ENCODE peak calls at places on chromosomes 12 and 14, in seven cellular contexts. Q is tibial artery, U is ovary, H is prostate gland, A is BE2C, K is fibroblast of lung, G is GM12878. P is an unnamed sample.

GRCh38 chr12:104710940-104711725 is 247.0 kb downstream of the SLC41A2 start:
- DNase-seq in A (no peak), G (no peak), U (no peak), K (peak), Q (no peak), H (no peak), P (no peak)

GRCh38 chr14:93880025-93880820 is 46.9 kb upstream of the FAM181A start:
- DNase-seq in A (no peak), G (no peak), Q (peak), U (no peak), K (no peak), H (no peak), P (no peak)

GRCh38 chr12:111353603-111354295 is 15.1 kb downstream of the PHETA1 start:
- DNase-seq in A (no peak), K (no peak), G (no peak), Q (no peak), H (no peak), U (no peak), P (no peak)

GRCh38 chr14:104435147-104436046 is 144.2 kb upstream of the C14orf180 start:
- DNase-seq in U (no peak), H (no peak), G (no peak), A (no peak), K (no peak), Q (no peak), P (no peak)

GRCh38 chr12:75275702-75276101 is 54.4 kb downstream of the CAPS2 start:
- DNase-seq in K (no peak), Q (no peak), H (no peak), U (no peak), A (no peak), G (no peak), P (no peak)

GRCh38 chr14:104870368-104871144 is 5.5 kb downstream of the CEP170B start:
- DNase-seq in K (no peak), Q (no peak), A (peak), H (no peak), G (no peak), U (no peak), P (peak)

GRCh38 chr12:89932950-89933349 is 224.3 kb upstream of the ATP2B1 start:
- DNase-seq in G (no peak), K (no peak), Q (no peak), U (no peak), H (no peak), A (no peak), P (no peak)

GRCh38 chr12:66247741-66248140 is 54.6 kb upstream of the HELB start:
- DNase-seq in G (no peak), H (no peak), K (no peak), U (no peak), Q (no peak), A (no peak), P (no peak)

GRCh38 chr14:90612801-90613200 is 203.4 kb downstream of the TTC7B start:
- DNase-seq in U (no peak), Q (no peak), A (no peak), K (no peak), G (no peak), H (no peak), P (no peak)

GRCh38 chr14:100469632-100470522 is 117.3 kb downstream of the BEGAIN start:
- DNase-seq in G (no peak), Q (no peak), U (no peak), K (no peak), A (no peak), H (no peak), P (no peak)

GRCh38 chr14:34189866-34190265 is 239.0 kb upstream of the EGLN3 start:
- DNase-seq in G (no peak), U (no peak), Q (no peak), K (no peak), H (no peak), A (no peak), P (no peak)

GRCh38 chr14:68471029-68471963 is 321.6 kb downstream of the ZFP36L1 start:
- DNase-seq in A (no peak), H (no peak), U (no peak), G (peak), Q (no peak), K (no peak), P (peak)

GRCh38 chr14:105093426-105094192 is 28.4 kb upstream of the GPR132 start:
- DNase-seq in U (peak), K (peak), G (peak), Q (no peak), H (peak), A (peak), P (peak)

GRCh38 chr12:39070775-39071174 is 165.4 kb upstream of the CPNE8 start:
- DNase-seq in A (no peak), G (no peak), H (no peak), U (no peak), K (no peak), Q (no peak), P (no peak)

GRCh38 chr14:35335388-35336092 is 43.4 kb downstream of the PSMA6 start:
- DNase-seq in A (no peak), H (no peak), G (no peak), U (peak), K (peak), Q (peak), P (no peak)

GRCh38 chr14:56648508-56649301 is 69.1 kb downstream of the TMEM260 start:
- DNase-seq in H (no peak), U (no peak), A (no peak), G (no peak), K (no peak), Q (no peak), P (no peak)

GRCh38 chr12:78938341-78939084 is 73.9 kb downstream of the SYT1 start:
- DNase-seq in H (no peak), G (no peak), Q (no peak), A (peak), U (no peak), K (no peak), P (no peak)

GRCh38 chr14:93683241-93683640 is 105.0 kb downstream of the PRIMA1 start:
- DNase-seq in A (peak), G (no peak), H (no peak), Q (no peak), U (no peak), K (no peak), P (no peak)

GRCh38 chr12:94151577-94151976 is 3.2 kb downstream of the PLXNC1 start:
- DNase-seq in A (no peak), H (no peak), U (no peak), G (no peak), Q (no peak), K (no peak), P (no peak)

GRCh38 chr12:94148841-94149780 is 734 bp downstream of the PLXNC1 start:
- DNase-seq in Q (no peak), A (peak), K (peak), G (no peak), U (peak), H (no peak), P (peak)

GRCh38 chr12:94149781-94150482 is 1.6 kb downstream of the PLXNC1 start:
- DNase-seq in A (no peak), H (no peak), K (peak), Q (peak), U (peak), G (no peak), P (no peak)

GRCh38 chr12:94152292-94153083 is 4.1 kb downstream of the PLXNC1 start:
- DNase-seq in A (no peak), K (no peak), Q (no peak), H (no peak), U (no peak), G (no peak), P (no peak)

GRCh38 chr12:94150483-94151225 is 2.3 kb downstream of the PLXNC1 start:
- DNase-seq in A (no peak), Q (no peak), G (no peak), H (no peak), U (peak), K (no peak), P (peak)
- TF ChIP-seq CTCF in A (no peak), Q (no peak), G (no peak), H (no peak), U (no peak), K (no peak), P (no peak)

GRCh38 chr12:690466-690865 is 27.2 kb upstream of the NINJ2 start:
- DNase-seq in U (no peak), H (no peak), G (no peak), A (no peak), Q (no peak), K (no peak), P (no peak)

GRCh38 chr12:694734-695503 is 31.7 kb upstream of the NINJ2 start:
- DNase-seq in Q (no peak), G (no peak), U (no peak), H (no peak), K (peak), A (no peak), P (no peak)

GRCh38 chr12:692274-692673 is 29.0 kb upstream of the NINJ2 start:
- DNase-seq in Q (no peak), G (no peak), U (no peak), H (no peak), K (no peak), A (no peak), P (no peak)

GRCh38 chr12:697426-697825 is 34.2 kb upstream of the NINJ2 start:
- DNase-seq in Q (no peak), A (no peak), K (no peak), G (no peak), U (no peak), H (no peak), P (no peak)

GRCh38 chr12:693937-694533 is 30.8 kb upstream of the NINJ2 start:
- DNase-seq in Q (no peak), G (no peak), H (no peak), K (no peak), U (no peak), A (no peak), P (no peak)
- H3K4me3 ChIP-seq in Q (no peak), G (no peak), H (no peak), K (no peak), U (no peak), A (no peak), P (no peak)

GRCh38 chr14:51653096-51653814 is 1.5 kb downstream of the FRMD6 start:
- DNase-seq in A (no peak), H (no peak), G (no peak), U (no peak), K (peak), Q (no peak), P (no peak)
- TF ChIP-seq CTCF in A (peak), H (no peak), G (no peak), U (no peak), K (peak), Q (peak), P (peak)

GRCh38 chr12:45200497-45201043 is 15.3 kb upstream of the ANO6 start:
- DNase-seq in H (no peak), A (no peak), G (no peak), Q (no peak), U (no peak), K (peak), P (no peak)
- H3K4me3 ChIP-seq in H (no peak), A (no peak), G (no peak), Q (no peak), U (no peak), K (no peak), P (no peak)

GRCh38 chr12:49975370-49975761 is 2.6 kb downstream of the AQP6 start:
- DNase-seq in U (no peak), A (no peak), H (no peak), G (no peak), Q (no peak), K (no peak), P (no peak)

GRCh38 chr12:49973361-49973830 is 649 bp downstream of the AQP6 start:
- DNase-seq in K (no peak), A (no peak), Q (no peak), U (no peak), H (no peak), G (no peak), P (no peak)

GRCh38 chr12:49974677-49975369 is 2.1 kb downstream of the AQP6 start:
- DNase-seq in G (no peak), U (no peak), A (no peak), Q (no peak), K (no peak), H (no peak), P (no peak)

GRCh38 chr12:49972641-49973360 is at the start of gene AQP6:
- DNase-seq in K (no peak), H (no peak), U (no peak), A (no peak), Q (no peak), G (no peak), P (no peak)

DNA sequence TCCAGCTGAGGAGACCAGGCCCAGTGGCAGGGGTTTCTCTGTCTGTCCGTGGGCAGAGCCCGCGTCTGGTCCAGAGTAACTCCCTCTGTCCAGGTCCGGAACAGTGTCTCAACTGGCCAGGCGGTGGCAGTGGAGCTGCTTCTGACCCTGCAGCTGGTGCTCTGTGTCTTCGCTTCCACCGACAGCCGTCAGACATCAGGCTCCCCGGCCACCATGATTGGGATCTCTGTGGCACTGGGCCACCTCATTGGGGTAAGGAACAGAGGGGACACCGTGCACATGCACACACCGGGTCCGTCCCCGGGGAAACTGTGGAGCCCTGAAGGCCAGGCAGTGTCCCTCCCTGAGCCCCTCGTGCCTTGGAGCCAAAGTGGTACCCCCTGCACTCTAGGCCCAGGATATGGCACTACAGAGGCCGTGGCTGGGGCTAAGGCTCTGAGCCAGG is 1.5 kb downstream of the AQP6 start:
- DNase-seq in U (peak), A (peak), Q (peak), K (peak), G (no peak), H (no peak), P (no peak)
- TF ChIP-seq CTCF in U (peak), A (peak), Q (peak), K (peak), G (no peak), H (no peak), P (no peak)

GRCh38 chr12:10554971-10555481 is 49.3 kb downstream of the EIF2S3B start:
- DNase-seq in Q (no peak), U (no peak), G (no peak), K (no peak), A (no peak), H (no peak), P (no peak)

GRCh38 chr12:10559241-10559640 is 53.6 kb downstream of the EIF2S3B start:
- DNase-seq in Q (no peak), K (no peak), G (no peak), U (no peak), A (no peak), H (no peak), P (no peak)

GRCh38 chr12:10558291-10558690 is 52.6 kb downstream of the EIF2S3B start:
- DNase-seq in H (no peak), K (no peak), A (no peak), U (no peak), G (no peak), Q (no peak), P (no peak)

GRCh38 chr12:10557766-10558165 is 52.1 kb downstream of the EIF2S3B start:
- DNase-seq in A (no peak), Q (no peak), G (peak), K (no peak), U (no peak), H (no peak), P (peak)

GRCh38 chr12:10557329-10557728 is 51.6 kb downstream of the EIF2S3B start:
- DNase-seq in U (no peak), H (no peak), Q (no peak), A (no peak), K (no peak), G (no peak), P (no peak)
- H3K4me3 ChIP-seq in U (no peak), H (no peak), Q (no peak), A (no peak), K (no peak), G (peak), P (no peak)

GRCh38 chr12:97456792-97457191 is 5.8 kb upstream of the RMST start:
- DNase-seq in K (no peak), Q (no peak), U (no peak), G (no peak), A (no peak), H (no peak), P (no peak)

GRCh38 chr12:97446895-97447294 is 15.7 kb upstream of the RMST start:
- DNase-seq in Q (no peak), U (no peak), H (no peak), A (no peak), G (no peak), K (no peak), P (no peak)

GRCh38 chr12:97452839-97453238 is 9.8 kb upstream of the RMST start:
- DNase-seq in G (no peak), H (no peak), A (no peak), Q (no peak), K (no peak), U (no peak), P (no peak)

GRCh38 chr12:97452230-97452629 is 10.4 kb upstream of the RMST start:
- DNase-seq in G (peak), Q (no peak), K (no peak), U (no peak), H (no peak), A (no peak), P (peak)
- TF ChIP-seq CTCF in G (no peak), Q (no peak), K (no peak), U (no peak), H (no peak), A (no peak), P (no peak)

GRCh38 chr14:103204852-103205540 is 81.7 kb downstream of the TNFAIP2 start:
- DNase-seq in U (no peak), H (no peak), K (peak), G (no peak), Q (no peak), A (peak), P (no peak)

GRCh38 chr14:103205541-103205906 is 82.3 kb downstream of the TNFAIP2 start:
- DNase-seq in Q (no peak), H (no peak), A (no peak), K (no peak), G (no peak), U (no peak), P (no peak)

GRCh38 chr14:103207404-103208072 is 84.3 kb downstream of the TNFAIP2 start:
- DNase-seq in H (no peak), U (peak), A (no peak), Q (no peak), K (no peak), G (no peak), P (no peak)

GRCh38 chr14:103206023-103206481 is 82.8 kb downstream of the TNFAIP2 start:
- DNase-seq in U (peak), G (no peak), Q (no peak), A (no peak), K (no peak), H (no peak), P (no peak)

GRCh38 chr14:103207038-103207403 is 83.8 kb downstream of the TNFAIP2 start:
- DNase-seq in Q (peak), H (peak), U (peak), K (peak), A (no peak), G (no peak), P (no peak)
- H3K4me3 ChIP-seq in Q (peak), H (peak), U (peak), K (peak), A (no peak), G (no peak), P (no peak)

DNA sequence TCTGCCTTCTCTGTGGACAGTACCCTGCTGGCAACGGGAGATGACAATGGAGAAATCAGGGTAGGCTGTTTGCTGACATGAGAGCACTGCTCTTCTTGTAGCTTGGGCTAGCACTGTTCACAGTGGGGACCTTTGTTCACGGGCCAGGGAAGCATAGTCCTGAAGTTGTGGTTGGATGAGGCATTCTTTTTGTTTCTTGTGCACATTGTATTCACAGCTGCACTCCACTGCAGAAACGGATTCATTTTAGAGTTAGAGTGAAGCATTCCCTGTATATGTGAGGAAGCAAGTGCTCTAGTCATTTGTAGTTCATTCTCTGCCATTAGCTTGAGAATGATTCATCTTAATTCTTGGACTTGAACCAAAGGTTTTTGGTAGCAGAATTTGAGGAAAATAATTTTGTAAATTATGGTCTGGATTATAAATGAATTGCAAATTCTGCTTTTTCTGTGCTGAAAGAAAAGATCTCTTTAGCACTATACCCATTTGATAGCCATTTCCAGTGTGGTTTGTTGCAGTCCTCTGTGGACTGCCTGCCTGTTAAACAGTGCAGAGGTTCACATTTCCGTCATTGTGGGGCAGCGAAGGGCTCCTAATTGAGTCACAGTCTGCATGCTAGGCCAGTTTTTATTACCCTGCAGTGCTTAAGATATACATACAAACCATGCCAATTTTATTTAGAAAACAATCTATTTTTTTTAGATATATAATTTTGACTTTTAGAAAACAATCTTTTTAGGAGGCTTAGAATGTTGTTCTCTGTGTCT is 80.6 kb downstream of the APAF1 start:
- DNase-seq in H (no peak), A (peak), G (no peak), Q (no peak), U (peak), K (peak), P (no peak)
- TF ChIP-seq CTCF in H (no peak), A (peak), G (peak), Q (peak), U (no peak), K (peak), P (peak)